ENCODE peak calls at places on chromosomes 4 and X, in four cellular contexts. One of them, this sample, is unnamed.

GRCh38 chr4:105555409-105555808 is 3.0 kb downstream of the ARHGEF38 start:
- DNase-seq in AG04450: no peak
- DNase-seq in activated CD4-positive, alpha-beta T cell treated with anti-CD3 and anti-CD28 coated beads, Interleukin-2, amount 10 ng/mL, durations not matched to agents 7 days and 5 days: no peak
- DNase-seq in NCI-H2107: no peak
- DNase-seq in this sample: no peak

GRCh38 chr4:12110607-12111006 is 681.9 kb upstream of the HS3ST1 start:
- DNase-seq in AG04450: no peak
- DNase-seq in NCI-H2107: no peak
- DNase-seq in activated CD4-positive, alpha-beta T cell treated with anti-CD3 and anti-CD28 coated beads, Interleukin-2, amount 10 ng/mL, durations not matched to agents 7 days and 5 days: no peak
- DNase-seq in this sample: no peak

GRCh38 chr4:1035510-1035909 is 24.1 kb downstream of the FGFRL1 start:
- DNase-seq in AG04450: no peak
- DNase-seq in NCI-H2107: no peak
- DNase-seq in activated CD4-positive, alpha-beta T cell treated with anti-CD3 and anti-CD28 coated beads, Interleukin-2, amount 10 ng/mL, durations not matched to agents 7 days and 5 days: no peak
- DNase-seq in this sample: no peak

GRCh38 chr4:950136-951020 is 18.1 kb downstream of the TMEM175 start:
- DNase-seq in activated CD4-positive, alpha-beta T cell treated with anti-CD3 and anti-CD28 coated beads, Interleukin-2, amount 10 ng/mL, durations not matched to agents 7 days and 5 days: no peak
- DNase-seq in AG04450: no peak
- DNase-seq in NCI-H2107: no peak
- DNase-seq in this sample: no peak

GRCh38 chrX:73214366-73215094 is at the start of gene NAP1L2:
- DNase-seq in NCI-H2107: no peak
- DNase-seq in AG04450: no peak
- DNase-seq in activated CD4-positive, alpha-beta T cell treated with anti-CD3 and anti-CD28 coated beads, Interleukin-2, amount 10 ng/mL, durations not matched to agents 7 days and 5 days: peak
- DNase-seq in this sample: no peak

GRCh38 chrX:48540015-48540350 is 469 bp downstream of the TBC1D25 start:
- DNase-seq in AG04450: no peak
- DNase-seq in activated CD4-positive, alpha-beta T cell treated with anti-CD3 and anti-CD28 coated beads, Interleukin-2, amount 10 ng/mL, durations not matched to agents 7 days and 5 days: peak
- DNase-seq in NCI-H2107: peak
- DNase-seq in this sample: no peak

GRCh38 chrX:68416592-68416991 is 16.7 kb downstream of the OPHN1 start:
- DNase-seq in NCI-H2107: no peak
- DNase-seq in activated CD4-positive, alpha-beta T cell treated with anti-CD3 and anti-CD28 coated beads, Interleukin-2, amount 10 ng/mL, durations not matched to agents 7 days and 5 days: no peak
- DNase-seq in AG04450: no peak
- DNase-seq in this sample: no peak

GRCh38 chr4:45155081-45155777 is 428.9 kb upstream of the GNPDA2 start:
- DNase-seq in activated CD4-positive, alpha-beta T cell treated with anti-CD3 and anti-CD28 coated beads, Interleukin-2, amount 10 ng/mL, durations not matched to agents 7 days and 5 days: no peak
- DNase-seq in NCI-H2107: no peak
- DNase-seq in AG04450: no peak
- DNase-seq in this sample: no peak

GRCh38 chr4:167233523-167234387 is 539 bp downstream of the SPOCK3 start:
- DNase-seq in activated CD4-positive, alpha-beta T cell treated with anti-CD3 and anti-CD28 coated beads, Interleukin-2, amount 10 ng/mL, durations not matched to agents 7 days and 5 days: no peak
- DNase-seq in AG04450: no peak
- DNase-seq in NCI-H2107: no peak
- DNase-seq in this sample: no peak

GRCh38 chr4:24482871-24483270 is 101.5 kb downstream of the DHX15 start:
- DNase-seq in AG04450: no peak
- DNase-seq in NCI-H2107: no peak
- DNase-seq in activated CD4-positive, alpha-beta T cell treated with anti-CD3 and anti-CD28 coated beads, Interleukin-2, amount 10 ng/mL, durations not matched to agents 7 days and 5 days: no peak
- DNase-seq in this sample: no peak

GRCh38 chrX:44651347-44651746 is 108.7 kb upstream of the FUNDC1 start:
- DNase-seq in activated CD4-positive, alpha-beta T cell treated with anti-CD3 and anti-CD28 coated beads, Interleukin-2, amount 10 ng/mL, durations not matched to agents 7 days and 5 days: no peak
- DNase-seq in NCI-H2107: no peak
- DNase-seq in AG04450: no peak
- DNase-seq in this sample: no peak

GRCh38 chrX:11137543-11138139 is 26.5 kb downstream of the HCCS start:
- DNase-seq in NCI-H2107: no peak
- DNase-seq in activated CD4-positive, alpha-beta T cell treated with anti-CD3 and anti-CD28 coated beads, Interleukin-2, amount 10 ng/mL, durations not matched to agents 7 days and 5 days: peak
- DNase-seq in AG04450: peak
- DNase-seq in this sample: no peak

GRCh38 chr4:158998624-158999023 is 104.3 kb upstream of the RAPGEF2 start:
- DNase-seq in AG04450: no peak
- DNase-seq in NCI-H2107: no peak
- DNase-seq in activated CD4-positive, alpha-beta T cell treated with anti-CD3 and anti-CD28 coated beads, Interleukin-2, amount 10 ng/mL, durations not matched to agents 7 days and 5 days: no peak
- DNase-seq in this sample: peak

GRCh38 chr4:83115000-83115399 is 471 bp upstream of the PLAC8 start:
- DNase-seq in AG04450: peak
- DNase-seq in NCI-H2107: no peak
- DNase-seq in activated CD4-positive, alpha-beta T cell treated with anti-CD3 and anti-CD28 coated beads, Interleukin-2, amount 10 ng/mL, durations not matched to agents 7 days and 5 days: no peak
- DNase-seq in this sample: no peak

GRCh38 chr4:179624768-179625181 is 2182.5 kb upstream of the AGA start:
- DNase-seq in AG04450: peak
- DNase-seq in NCI-H2107: no peak
- DNase-seq in activated CD4-positive, alpha-beta T cell treated with anti-CD3 and anti-CD28 coated beads, Interleukin-2, amount 10 ng/mL, durations not matched to agents 7 days and 5 days: no peak
- DNase-seq in this sample: no peak

GRCh38 chrX:52262195-52262546 is 77.5 kb downstream of the MAGED4 start:
- DNase-seq in activated CD4-positive, alpha-beta T cell treated with anti-CD3 and anti-CD28 coated beads, Interleukin-2, amount 10 ng/mL, durations not matched to agents 7 days and 5 days: no peak
- DNase-seq in NCI-H2107: no peak
- DNase-seq in AG04450: no peak
- DNase-seq in this sample: no peak

GRCh38 chr4:42627887-42628646 is 28.8 kb downstream of the ATP8A1 start:
- DNase-seq in AG04450: no peak
- DNase-seq in activated CD4-positive, alpha-beta T cell treated with anti-CD3 and anti-CD28 coated beads, Interleukin-2, amount 10 ng/mL, durations not matched to agents 7 days and 5 days: peak
- DNase-seq in NCI-H2107: peak
- DNase-seq in this sample: peak

GRCh38 chrX:150080497-150080896 is 142.2 kb upstream of the EOLA2 start:
- DNase-seq in NCI-H2107: no peak
- DNase-seq in AG04450: no peak
- DNase-seq in activated CD4-positive, alpha-beta T cell treated with anti-CD3 and anti-CD28 coated beads, Interleukin-2, amount 10 ng/mL, durations not matched to agents 7 days and 5 days: no peak
- DNase-seq in this sample: no peak

GRCh38 chr4:77854431-77855111 is 8.1 kb upstream of the MRPL1 start:
- DNase-seq in NCI-H2107: no peak
- DNase-seq in activated CD4-positive, alpha-beta T cell treated with anti-CD3 and anti-CD28 coated beads, Interleukin-2, amount 10 ng/mL, durations not matched to agents 7 days and 5 days: no peak
- DNase-seq in AG04450: no peak
- DNase-seq in this sample: no peak

GRCh38 chrX:151789179-151789800 is 54.7 kb downstream of the CNGA2 start:
- DNase-seq in activated CD4-positive, alpha-beta T cell treated with anti-CD3 and anti-CD28 coated beads, Interleukin-2, amount 10 ng/mL, durations not matched to agents 7 days and 5 days: no peak
- DNase-seq in AG04450: peak
- DNase-seq in NCI-H2107: no peak
- DNase-seq in this sample: no peak

This sample was measured in NCI-H1436 treated with DMSO at 0.1 percent for 48 hours.